ENCODE peak calls at places on chromosomes 4 and X, in six cellular contexts. G, Y, K, N, T and A are unnamed samples.

GRCh38 chrX:68754406-68754805 is 74.4 kb upstream of the EFNB1 start:
- DNase-seq in T (no peak), Y (no peak), G (no peak), K (no peak), N (peak), A (no peak)

GRCh38 chr4:172392741-172393140 is 579.5 kb downstream of the GALNTL6 start:
- DNase-seq in T (no peak), G (no peak), K (no peak), Y (no peak), N (no peak), A (no peak)

GRCh38 chrX:149522914-149523313 is 17.8 kb upstream of the IDS start:
- DNase-seq in Y (no peak), T (no peak), G (no peak), K (no peak), N (no peak), A (no peak)

GRCh38 chr4:2862528-2862927 is 18.9 kb downstream of the ADD1 start:
- DNase-seq in K (no peak), G (peak), T (no peak), N (no peak), Y (no peak), A (no peak)

GRCh38 chr4:17142232-17142711 is 243.8 kb upstream of the LDB2 start:
- DNase-seq in T (no peak), K (no peak), N (no peak), Y (no peak), G (peak), A (no peak)

GRCh38 chr4:32073542-32073941 is 1353.4 kb downstream of the PCDH7 start:
- DNase-seq in K (no peak), T (no peak), N (no peak), G (no peak), Y (no peak), A (no peak)

GRCh38 chr4:150237110-150237852 is 159.0 kb downstream of the DCLK2 start:
- DNase-seq in G (peak), N (no peak), K (no peak), T (no peak), Y (no peak), A (no peak)

GRCh38 chr4:104677122-104677521 is 182.4 kb upstream of the CXXC4 start:
- DNase-seq in N (no peak), G (no peak), T (peak), Y (no peak), K (no peak), A (no peak)

GRCh38 chr4:123545569-123546122 is 149.1 kb downstream of the SPRY1 start:
- DNase-seq in N (no peak), Y (no peak), K (no peak), G (peak), T (no peak), A (no peak)

GRCh38 chrX:126342859-126343258 is 176.8 kb upstream of the DCAF12L2 start:
- DNase-seq in N (no peak), K (no peak), T (no peak), Y (no peak), G (no peak), A (no peak)

GRCh38 chr4:124484940-124485339 is 227.6 kb downstream of the ANKRD50 start:
- DNase-seq in T (no peak), K (no peak), G (no peak), Y (no peak), N (no peak), A (no peak)

GRCh38 chr4:74395633-74396032 is 30.7 kb downstream of the EREG start:
- DNase-seq in T (no peak), Y (no peak), G (no peak), N (no peak), K (no peak), A (no peak)

GRCh38 chrX:15416133-15416993 is 32.1 kb upstream of the VEGFD start:
- DNase-seq in K (no peak), Y (no peak), G (no peak), N (no peak), T (no peak), A (no peak)

GRCh38 chr4:47251363-47252135 is 212.0 kb downstream of the COMMD8 start:
- DNase-seq in K (no peak), G (no peak), T (no peak), N (no peak), Y (no peak), A (no peak)

GRCh38 chr4:8238061-8238511 is 31.5 kb upstream of the HTRA3 start:
- DNase-seq in T (no peak), N (no peak), K (no peak), G (no peak), Y (no peak), A (peak)